ENCODE peak calls at places on chromosome 15, in ten cellular contexts. U is brain microvascular endothelial cell, D is coronary artery, O is fibroblast of villous mesenchyme, E is H9, A is MCF 10A, P is ovary, L is Calu3, K is cardiac fibroblast, Q is neural crest cell. I is an unnamed sample.

GRCh38 chr15:101489236-101489632 is 273 bp downstream of the PCSK6 start:
- DNase-seq in U (no peak), D (peak; percentile 24), O (peak; percentile 37), E (no peak), A (peak; percentile 50), P (peak; percentile 52), L (peak; percentile 73), K (peak; percentile 10), Q (no peak), I (peak; percentile 82)

GRCh38 chr15:99727330-99727729 is 5.9 kb downstream of the LYSMD4 start:
- DNase-seq in U (no peak), D (no peak), O (no peak), E (no peak), A (no peak), P (no peak), L (no peak), K (no peak), Q (no peak), I (no peak)

GRCh38 chr15:98775498-98776230 is 127.3 kb downstream of the IGF1R start:
- DNase-seq in U (no peak), D (no peak), O (no peak), E (no peak), A (no peak), P (no peak), L (no peak), K (no peak), Q (no peak), I (peak; percentile 0)

GRCh38 chr15:82183121-82184031 is 79.2 kb downstream of the EFL1 start:
- DNase-seq in U (peak; percentile 74), D (no peak), O (peak; percentile 43), E (no peak), A (peak; percentile 47), P (no peak), L (no peak), K (peak; percentile 76), Q (no peak), I (no peak)

GRCh38 chr15:96170616-96171270 is 159.8 kb upstream of the NR2F2 start:
- DNase-seq in U (no peak), D (no peak), O (no peak), E (no peak), A (no peak), P (no peak), L (peak; percentile 54), K (no peak), Q (no peak), I (no peak)

GRCh38 chr15:57118013-57118799 is 199.8 kb downstream of the TCF12 start:
- DNase-seq in U (peak; percentile 21), D (no peak), O (no peak), E (no peak), A (peak; percentile 11), P (no peak), L (peak; percentile 6), K (peak; percentile 52), Q (no peak), I (no peak)

GRCh38 chr15:50049871-50050270 is 69.2 kb downstream of the ATP8B4 start:
- DNase-seq in U (peak; percentile 57), D (no peak), O (peak; percentile 81), E (no peak), A (no peak), P (no peak), L (no peak), K (peak; percentile 20), Q (no peak), I (no peak)

GRCh38 chr15:59917504-59918157 is 86.5 kb upstream of the FOXB1 start:
- DNase-seq in U (peak; percentile 34), D (no peak), O (peak; percentile 18), E (peak; percentile 86), A (peak; percentile 81), P (peak; percentile 15), L (peak; percentile 94), K (peak; percentile 56), Q (peak; percentile 57), I (no peak)

GRCh38 chr15:34759347-34759746 is 4.5 kb upstream of the GJD2 start:
- DNase-seq in U (no peak), D (no peak), O (no peak), E (no peak), A (no peak), P (no peak), L (no peak), K (no peak), Q (no peak), I (no peak)

GRCh38 chr15:82549199-82549665 is 9.0 kb upstream of the RPS17 start:
- DNase-seq in U (no peak), D (peak; percentile 52), O (no peak), E (no peak), A (no peak), P (no peak), L (no peak), K (no peak), Q (no peak), I (no peak)

GRCh38 chr15:36106640-36107335 is 472.6 kb upstream of the CDIN1 start:
- DNase-seq in U (peak; percentile 18), D (no peak), O (no peak), E (no peak), A (no peak), P (no peak), L (no peak), K (peak; percentile 33), Q (no peak), I (no peak)
- TF ChIP-seq CTCF in U (no peak), D (no peak), O (no peak), E (no peak), A (no peak), P (no peak), L (no peak), K (no peak), Q (no peak), I (no peak)

DNA sequence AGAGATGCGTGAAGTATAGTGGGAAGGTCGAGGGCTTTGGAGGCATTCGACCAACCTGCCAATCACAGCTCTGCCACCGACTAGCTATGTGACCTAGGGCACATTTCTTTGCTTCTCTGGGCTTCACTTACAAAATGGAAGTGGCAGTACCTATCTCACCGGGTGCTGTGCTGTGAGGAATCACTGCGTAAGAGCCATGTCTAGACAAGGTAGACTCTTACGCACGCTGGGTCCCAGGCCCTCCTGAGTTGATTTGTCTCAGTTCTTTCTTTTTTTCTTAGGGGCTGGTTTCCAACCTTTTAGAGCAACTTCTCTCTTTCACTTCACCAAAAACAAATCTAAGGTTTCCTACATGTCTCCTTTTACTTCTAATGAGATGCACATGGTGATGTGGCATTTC is 18.8 kb downstream of the CA12 start:
- DNase-seq in U (no peak), D (no peak), O (no peak), E (no peak), A (no peak), P (no peak), L (no peak), K (no peak), Q (no peak), I (no peak)
- TF ChIP-seq CTCF in U (no peak), D (no peak), O (no peak), E (no peak), A (no peak), P (no peak), L (no peak), K (no peak), Q (no peak), I (no peak)

GRCh38 chr15:81174759-81175327 is 21.8 kb upstream of the IL16 start:
- DNase-seq in U (no peak), D (no peak), O (no peak), E (no peak), A (no peak), P (no peak), L (no peak), K (no peak), Q (no peak), I (no peak)
- TF ChIP-seq CTCF in U (peak; percentile 18), D (no peak), O (no peak), E (peak; percentile 52), A (no peak), P (no peak), L (no peak), K (peak; percentile 5), Q (no peak), I (no peak)

GRCh38 chr15:90619468-90619867 is 89.7 kb downstream of the CRTC3 start:
- DNase-seq in U (no peak), D (no peak), O (no peak), E (no peak), A (no peak), P (no peak), L (no peak), K (no peak), Q (no peak), I (no peak)
- TF ChIP-seq CTCF in U (no peak), D (no peak), O (no peak), E (peak; percentile 28), A (no peak), P (no peak), L (no peak), K (no peak), Q (no peak), I (no peak)

GRCh38 chr15:78280289-78281072 is 16.1 kb downstream of the DNAJA4 start:
- DNase-seq in U (no peak), D (no peak), O (no peak), E (no peak), A (no peak), P (no peak), L (no peak), K (no peak), Q (no peak), I (no peak)

GRCh38 chr15:78290222-78290621 is 9.2 kb downstream of the SKIC8 start:
- DNase-seq in U (no peak), D (no peak), O (no peak), E (no peak), A (no peak), P (no peak), L (no peak), K (no peak), Q (no peak), I (no peak)

GRCh38 chr15:78282324-78282723 is 17.1 kb downstream of the SKIC8 start:
- DNase-seq in U (no peak), D (no peak), O (no peak), E (no peak), A (no peak), P (no peak), L (no peak), K (no peak), Q (no peak), I (no peak)

GRCh38 chr15:78284758-78285157 is 14.7 kb downstream of the SKIC8 start:
- DNase-seq in U (no peak), D (no peak), O (no peak), E (no peak), A (no peak), P (no peak), L (no peak), K (no peak), Q (no peak), I (no peak)
- TF ChIP-seq CTCF in U (peak; percentile 47), D (no peak), O (peak; percentile 2), E (peak; percentile 54), A (peak; percentile 11), P (no peak), L (no peak), K (peak; percentile 4), Q (peak; percentile 41), I (peak; percentile 9)

GRCh38 chr15:90545095-90545494 is 15.4 kb downstream of the CRTC3 start:
- DNase-seq in U (no peak), D (no peak), O (no peak), E (no peak), A (no peak), P (no peak), L (no peak), K (peak; percentile 36), Q (no peak), I (no peak)
- TF ChIP-seq CTCF in U (peak; percentile 26), D (no peak), O (no peak), E (peak; percentile 20), A (no peak), P (no peak), L (no peak), K (no peak), Q (no peak), I (peak; percentile 7)